ENCODE peak calls at places on chromosomes 11 and 22, in six cellular contexts. One of them, this sample, is unnamed.

GRCh38 chr11:62116458-62116857 is 7.4 kb upstream of the INCENP start:
- DNase-seq in PC-9: no peak
- DNase-seq in AG04450: no peak
- DNase-seq in HFFc6: no peak
- DNase-seq in tibial artery: no peak
- DNase-seq in GM06990: no peak
- DNase-seq in this sample: no peak

GRCh38 chr11:38990841-38991240 is 2392.8 kb upstream of the RAG2 start:
- DNase-seq in AG04450: no peak
- DNase-seq in tibial artery: no peak
- DNase-seq in GM06990: no peak
- DNase-seq in PC-9: no peak
- DNase-seq in HFFc6: no peak
- DNase-seq in this sample: no peak

GRCh38 chr11:90594658-90595057 is 371.8 kb upstream of the CHORDC1 start:
- DNase-seq in tibial artery: no peak
- DNase-seq in PC-9: no peak
- DNase-seq in HFFc6: no peak
- DNase-seq in AG04450: no peak
- DNase-seq in GM06990: no peak
- DNase-seq in this sample: no peak

GRCh38 chr22:44446483-44446882 is 51.5 kb downstream of the RTL6 start:
- DNase-seq in tibial artery: no peak
- DNase-seq in PC-9: no peak
- DNase-seq in AG04450: no peak
- DNase-seq in GM06990: no peak
- DNase-seq in HFFc6: no peak
- DNase-seq in this sample: no peak

GRCh38 chr22:24146791-24147353 is 34.4 kb upstream of the SUSD2 start:
- DNase-seq in AG04450: peak; percentile 92
- DNase-seq in HFFc6: peak; percentile 58
- DNase-seq in PC-9: peak; percentile 10
- DNase-seq in tibial artery: peak; percentile 60
- DNase-seq in GM06990: no peak
- DNase-seq in this sample: no peak

GRCh38 chr11:106697058-106697457 is 321.2 kb downstream of the GUCY1A2 start:
- DNase-seq in GM06990: no peak
- DNase-seq in PC-9: no peak
- DNase-seq in HFFc6: peak; percentile 52
- DNase-seq in tibial artery: no peak
- DNase-seq in AG04450: peak; percentile 38
- DNase-seq in this sample: no peak

GRCh38 chr22:46105494-46106278 is 44.6 kb upstream of the PPARA start:
- DNase-seq in PC-9: peak; percentile 86
- DNase-seq in GM06990: no peak
- DNase-seq in tibial artery: no peak
- DNase-seq in AG04450: no peak
- DNase-seq in HFFc6: peak; percentile 70
- DNase-seq in this sample: no peak

GRCh38 chr11:70731670-70732492 is 333.6 kb downstream of the CTTN start:
- DNase-seq in PC-9: no peak
- DNase-seq in HFFc6: no peak
- DNase-seq in GM06990: no peak
- DNase-seq in AG04450: no peak
- DNase-seq in tibial artery: no peak
- DNase-seq in this sample: no peak

GRCh38 chr22:38112361-38112760 is 1.9 kb upstream of the BAIAP2L2 start:
- DNase-seq in HFFc6: no peak
- DNase-seq in PC-9: no peak
- DNase-seq in AG04450: no peak
- DNase-seq in GM06990: no peak
- DNase-seq in tibial artery: no peak
- DNase-seq in this sample: no peak

GRCh38 chr11:132049205-132049604 is 678.8 kb downstream of the NTM start:
- DNase-seq in PC-9: no peak
- DNase-seq in tibial artery: no peak
- DNase-seq in GM06990: no peak
- DNase-seq in AG04450: no peak
- DNase-seq in HFFc6: no peak
- DNase-seq in this sample: no peak

GRCh38 chr11:45654741-45655283 is 10.6 kb downstream of the CHST1 start:
- DNase-seq in tibial artery: no peak
- DNase-seq in PC-9: no peak
- DNase-seq in HFFc6: no peak
- DNase-seq in AG04450: no peak
- DNase-seq in GM06990: no peak
- DNase-seq in this sample: no peak

GRCh38 chr11:83070878-83071640 is 638 bp downstream of the RAB30 start:
- DNase-seq in AG04450: no peak
- DNase-seq in HFFc6: no peak
- DNase-seq in PC-9: no peak
- DNase-seq in tibial artery: peak; percentile 55
- DNase-seq in GM06990: no peak
- DNase-seq in this sample: peak; percentile 53

GRCh38 chr22:35491908-35492380 is 48.7 kb upstream of the RASD2 start:
- DNase-seq in AG04450: no peak
- DNase-seq in HFFc6: no peak
- DNase-seq in PC-9: no peak
- DNase-seq in GM06990: no peak
- DNase-seq in tibial artery: no peak
- DNase-seq in this sample: no peak

GRCh38 chr11:72584293-72584921 is 89.8 kb downstream of the PDE2A start:
- DNase-seq in tibial artery: peak; percentile 66
- DNase-seq in PC-9: no peak
- DNase-seq in GM06990: no peak
- DNase-seq in AG04450: no peak
- DNase-seq in HFFc6: no peak
- DNase-seq in this sample: peak; percentile 56

GRCh38 chr11:66568124-66568916 is at the start of gene CTSF:
- DNase-seq in PC-9: peak; percentile 84
- DNase-seq in tibial artery: peak; percentile 93
- DNase-seq in AG04450: peak; percentile 24
- DNase-seq in GM06990: peak; percentile 64
- DNase-seq in HFFc6: peak; percentile 60
- DNase-seq in this sample: peak; percentile 73

GRCh38 chr11:132396318-132396717 is 1025.9 kb downstream of the NTM start:
- DNase-seq in tibial artery: no peak
- DNase-seq in HFFc6: no peak
- DNase-seq in GM06990: no peak
- DNase-seq in AG04450: no peak
- DNase-seq in PC-9: no peak
- DNase-seq in this sample: no peak

GRCh38 chr22:22446527-22446926 is 62.0 kb downstream of the ZNF280B start:
- DNase-seq in tibial artery: no peak
- DNase-seq in AG04450: no peak
- DNase-seq in GM06990: no peak
- DNase-seq in HFFc6: no peak
- DNase-seq in PC-9: no peak
- DNase-seq in this sample: no peak

GRCh38 chr11:57778318-57779037 is 16.9 kb downstream of the CTNND1 start:
- DNase-seq in tibial artery: peak; percentile 86
- DNase-seq in HFFc6: peak; percentile 95
- DNase-seq in GM06990: no peak
- DNase-seq in PC-9: peak; percentile 98
- DNase-seq in AG04450: peak; percentile 95
- DNase-seq in this sample: no peak

GRCh38 chr11:116731097-116731761 is 41.6 kb downstream of the BUD13 start:
- DNase-seq in HFFc6: no peak
- DNase-seq in tibial artery: no peak
- DNase-seq in PC-9: peak; percentile 17
- DNase-seq in AG04450: no peak
- DNase-seq in GM06990: no peak
- DNase-seq in this sample: no peak

GRCh38 chr11:73321342-73322110 is 13.4 kb downstream of the ARHGEF17 start:
- DNase-seq in PC-9: no peak
- DNase-seq in tibial artery: no peak
- DNase-seq in AG04450: no peak
- DNase-seq in GM06990: no peak
- DNase-seq in HFFc6: peak; percentile 54
- DNase-seq in this sample: no peak

GRCh38 chr22:50314455-50315288 is 7.2 kb upstream of the PLXNB2 start:
- DNase-seq in tibial artery: no peak
- DNase-seq in AG04450: no peak
- DNase-seq in HFFc6: no peak
- DNase-seq in GM06990: peak; percentile 95
- DNase-seq in PC-9: peak; percentile 31
- DNase-seq in this sample: peak; percentile 91

GRCh38 chr11:66335531-66336233 is 552 bp downstream of the RIN1 start:
- DNase-seq in GM06990: no peak
- DNase-seq in tibial artery: peak; percentile 24
- DNase-seq in PC-9: peak; percentile 63
- DNase-seq in HFFc6: peak; percentile 63
- DNase-seq in AG04450: no peak
- DNase-seq in this sample: peak; percentile 24

GRCh38 chr22:31155425-31155824 is 4.6 kb upstream of the RNF185 start:
- DNase-seq in AG04450: peak; percentile 21
- DNase-seq in GM06990: no peak
- DNase-seq in tibial artery: no peak
- DNase-seq in HFFc6: peak; percentile 42
- DNase-seq in PC-9: no peak
- DNase-seq in this sample: no peak

DNA sequence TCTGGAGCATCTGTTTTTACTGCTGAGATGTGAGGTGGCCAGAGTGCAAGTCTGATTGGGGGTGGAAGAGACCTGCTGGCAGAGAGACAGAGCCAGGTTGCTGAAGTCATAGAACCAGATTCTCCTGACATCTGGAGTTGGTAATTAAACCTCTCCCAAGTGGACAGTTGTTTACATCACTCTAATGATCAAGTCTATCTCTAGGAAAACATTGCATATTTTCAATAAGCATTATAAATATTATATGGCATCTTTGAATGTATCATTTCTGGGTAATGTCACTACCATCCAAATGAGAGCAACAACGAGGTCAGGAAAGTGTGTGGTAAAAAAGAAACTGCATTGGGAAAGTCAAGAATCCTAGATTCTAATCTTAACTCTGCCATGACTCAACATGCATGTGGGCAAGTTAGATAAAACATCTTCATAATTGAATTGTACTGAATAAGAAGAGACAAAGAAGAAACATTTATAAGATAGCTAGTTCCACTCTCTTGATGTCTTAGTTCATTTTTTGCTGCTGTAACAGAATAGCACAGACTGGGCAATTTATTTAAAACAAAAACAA is 351.2 kb upstream of the API5 start:
- DNase-seq in tibial artery: no peak
- DNase-seq in PC-9: no peak
- DNase-seq in HFFc6: no peak
- DNase-seq in GM06990: no peak
- DNase-seq in AG04450: no peak
- DNase-seq in this sample: no peak
- TF ChIP-seq CTCF in tibial artery: no peak
- TF ChIP-seq CTCF in PC-9: no peak
- TF ChIP-seq CTCF in HFFc6: no peak
- TF ChIP-seq CTCF in GM06990: no peak
- TF ChIP-seq CTCF in AG04450: no peak
- TF ChIP-seq CTCF in this sample: no peak

DNA sequence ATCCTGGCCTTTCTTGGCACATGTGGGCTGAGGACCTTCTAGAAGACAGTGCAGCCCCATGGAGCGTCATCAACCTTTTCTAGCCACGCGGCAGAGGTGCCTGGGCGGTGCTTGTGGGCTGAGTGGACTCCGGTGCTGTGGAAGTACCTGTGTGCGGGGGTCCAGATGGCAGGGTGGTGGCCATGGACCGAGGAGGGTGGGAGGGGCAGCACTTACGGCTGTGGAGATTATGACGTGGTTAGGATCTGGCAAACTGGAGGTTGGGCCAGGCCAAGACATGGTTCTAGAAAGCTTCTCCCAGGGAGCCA is 2.0 kb downstream of the TUB start:
- DNase-seq in HFFc6: no peak
- DNase-seq in PC-9: no peak
- DNase-seq in AG04450: no peak
- DNase-seq in tibial artery: no peak
- DNase-seq in GM06990: no peak
- DNase-seq in this sample: no peak
- TF ChIP-seq CTCF in HFFc6: no peak
- TF ChIP-seq CTCF in PC-9: no peak
- TF ChIP-seq CTCF in AG04450: no peak
- TF ChIP-seq CTCF in tibial artery: no peak
- TF ChIP-seq CTCF in GM06990: no peak
- TF ChIP-seq CTCF in this sample: no peak

DNA sequence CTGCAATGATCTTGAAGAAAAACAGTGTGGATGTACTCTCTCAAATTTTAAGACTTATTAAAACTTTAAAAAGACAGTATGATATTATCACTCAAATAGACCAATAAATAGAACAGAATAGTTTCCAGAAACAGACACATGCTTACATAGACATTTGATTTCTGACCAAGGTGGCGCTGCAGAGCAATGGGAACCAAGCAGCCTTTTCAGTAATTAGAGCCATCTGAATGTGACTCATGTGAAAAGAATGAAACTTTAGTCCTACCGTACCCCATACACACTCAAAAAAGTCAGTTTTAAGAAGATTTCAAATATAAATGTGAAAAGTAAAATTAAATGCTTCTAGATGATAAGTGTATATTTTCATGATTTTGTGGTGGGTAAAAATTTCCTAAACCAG is 74.2 kb upstream of the MS4A8 start:
- DNase-seq in HFFc6: peak; percentile 45
- DNase-seq in tibial artery: no peak
- DNase-seq in AG04450: no peak
- DNase-seq in PC-9: peak; percentile 6
- DNase-seq in GM06990: no peak
- DNase-seq in this sample: peak; percentile 34
- TF ChIP-seq CTCF in HFFc6: peak; percentile 67
- TF ChIP-seq CTCF in tibial artery: no peak
- TF ChIP-seq CTCF in AG04450: no peak
- TF ChIP-seq CTCF in PC-9: peak; percentile 52
- TF ChIP-seq CTCF in GM06990: peak; percentile 38
- TF ChIP-seq CTCF in this sample: no peak

DNA sequence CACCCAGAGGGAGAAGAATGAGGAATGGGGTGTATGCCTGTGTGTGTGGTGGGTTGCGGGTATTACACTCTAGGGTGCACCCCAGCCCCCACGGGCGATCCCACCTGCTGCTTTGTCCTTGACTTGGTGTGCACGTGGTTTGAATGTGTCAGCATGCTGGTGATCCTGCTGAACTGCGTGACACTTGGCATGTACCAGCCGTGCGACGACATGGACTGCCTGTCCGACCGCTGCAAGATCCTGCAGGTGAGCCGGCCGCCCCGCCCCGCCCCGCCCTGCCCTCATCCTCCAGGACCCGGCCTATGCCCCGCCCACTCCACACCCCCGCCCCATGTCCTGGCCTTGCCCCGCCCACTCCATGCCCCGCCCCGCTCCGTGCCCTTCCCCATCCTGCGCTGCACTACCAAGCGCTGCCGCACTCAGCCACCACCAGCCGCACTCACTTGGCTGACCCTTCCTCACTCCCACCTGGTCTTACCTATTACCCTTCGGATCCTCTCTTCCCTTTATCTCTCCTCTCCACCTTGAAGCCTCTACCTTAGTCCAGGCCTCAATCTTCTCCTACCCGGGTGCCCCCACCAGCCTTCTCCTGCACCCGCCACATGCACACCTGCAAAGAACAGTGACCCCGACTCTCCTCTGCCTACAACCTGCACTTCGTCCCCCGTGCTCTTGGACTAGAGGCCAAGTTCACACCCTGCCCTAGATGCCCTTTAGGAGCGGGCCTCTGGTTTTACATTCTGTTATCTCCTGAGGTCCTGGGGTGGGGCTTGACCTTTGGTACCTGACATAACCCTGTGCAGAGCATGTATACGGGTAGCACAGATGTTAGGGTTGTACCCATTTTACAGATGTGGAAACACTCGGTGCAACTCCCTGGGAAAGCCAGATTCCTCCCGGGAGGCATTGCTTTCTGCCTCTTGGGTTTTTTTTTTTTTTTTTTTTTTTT is 27.7 kb downstream of the CACNA1I start:
- DNase-seq in HFFc6: no peak
- DNase-seq in AG04450: no peak
- DNase-seq in tibial artery: no peak
- DNase-seq in PC-9: peak; percentile 83
- DNase-seq in GM06990: peak; percentile 62
- DNase-seq in this sample: peak; percentile 89
- TF ChIP-seq CTCF in HFFc6: no peak
- TF ChIP-seq CTCF in AG04450: no peak
- TF ChIP-seq CTCF in tibial artery: no peak
- TF ChIP-seq CTCF in PC-9: peak; percentile 59
- TF ChIP-seq CTCF in GM06990: no peak
- TF ChIP-seq CTCF in this sample: no peak

This sample was measured in activated CD8-positive, alpha-beta T cell treated with anti-CD3 and anti-CD28 coated beads for 36 hours.